ENCODE peak calls at places on chromosomes 13 and 19, in four cellular contexts. T, V, D and L are unnamed samples.

GRCh38 chr19:32676186-32676894 is 692 bp downstream of the RGS9BP start:
- DNase-seq in D (peak; percentile 15), V (peak; percentile 48), T (no peak), L (peak; percentile 56)

GRCh38 chr19:41144403-41144802 is 30.2 kb downstream of the CYP2F1 start:
- DNase-seq in V (peak; percentile 89), D (peak; percentile 54), T (peak; percentile 78), L (peak; percentile 89)

GRCh38 chr13:48817166-48817802 is 158.4 kb upstream of the FNDC3A start:
- DNase-seq in D (no peak), V (no peak), T (no peak), L (no peak)

GRCh38 chr13:111632906-111633305 is 312.5 kb downstream of the TEX29 start:
- DNase-seq in T (no peak), V (peak; percentile 88), D (no peak), L (no peak)

GRCh38 chr19:33520844-33521479 is 629 bp downstream of the PEPD start:
- DNase-seq in T (no peak), V (peak; percentile 23), D (no peak), L (no peak)

GRCh38 chr13:77358001-77358400 is 31.1 kb upstream of the MYCBP2 start:
- DNase-seq in T (no peak), D (no peak), V (no peak), L (no peak)

GRCh38 chr19:50325310-50326100 is 3.7 kb downstream of the KCNC3 start:
- DNase-seq in V (peak; percentile 96), D (peak; percentile 95), T (peak; percentile 13), L (peak; percentile 83)

GRCh38 chr13:108342369-108343289 is 73.1 kb downstream of the TNFSF13B start:
- DNase-seq in D (peak; percentile 14), V (peak; percentile 48), T (peak; percentile 35), L (peak; percentile 28)

GRCh38 chr19:30584121-30584520 is 211.9 kb downstream of the ZNF536 start:
- DNase-seq in T (no peak), V (peak; percentile 73), D (no peak), L (no peak)

GRCh38 chr19:793775-794174 is 3.5 kb upstream of the PTBP1 start:
- DNase-seq in V (no peak), T (no peak), D (no peak), L (no peak)

GRCh38 chr13:28268800-28269223 is 130.5 kb downstream of the PAN3 start:
- DNase-seq in V (no peak), T (no peak), D (no peak), L (no peak)

GRCh38 chr13:95926231-95926630 is 127.0 kb downstream of the UGGT2 start:
- DNase-seq in T (no peak), D (no peak), V (no peak), L (no peak)

GRCh38 chr13:91351123-91351522 is 3.6 kb downstream of the MIR17HG start:
- DNase-seq in V (no peak), D (no peak), T (no peak), L (no peak)

GRCh38 chr13:91348906-91349435 is 1.5 kb downstream of the MIR17HG start:
- DNase-seq in T (peak; percentile 79), V (peak; percentile 87), D (peak; percentile 89), L (peak; percentile 96)

GRCh38 chr13:91347996-91348905 is 764 bp downstream of the MIR17HG start:
- DNase-seq in D (peak; percentile 18), T (no peak), V (no peak), L (peak; percentile 37)

GRCh38 chr13:91351980-91352379 is 4.5 kb downstream of the MIR17HG start:
- DNase-seq in D (no peak), T (no peak), V (no peak), L (no peak)

GRCh38 chr13:91349992-91350911 is 2.8 kb downstream of the MIR17HG start:
- DNase-seq in V (no peak), D (no peak), T (no peak), L (no peak)
- H3K4me2 ChIP-seq in V (peak overlapping the region; percentile 76), D (peak overlapping the region; percentile 57), T (peak overlapping the region; percentile 94), L (peak overlapping the region; percentile 48)

DNA sequence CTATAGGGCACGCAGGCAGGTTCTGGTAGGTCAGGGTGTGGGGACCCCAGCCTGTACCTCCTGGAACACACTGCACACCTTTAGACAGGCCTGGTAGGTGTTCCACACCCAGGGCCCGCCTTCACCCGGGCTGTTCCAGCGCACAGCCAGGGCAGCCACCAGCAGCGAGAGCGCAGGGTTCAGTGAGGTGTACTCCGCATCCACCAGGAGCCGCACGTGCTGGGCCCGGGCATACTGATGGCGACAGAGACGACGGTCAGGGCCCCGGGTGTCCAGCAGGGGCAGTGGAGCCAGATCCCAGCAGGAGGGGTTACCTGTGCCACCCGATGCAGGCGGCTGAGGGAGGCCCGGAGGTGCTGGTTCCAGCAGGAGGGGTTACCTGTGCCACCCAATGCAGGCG is 6.0 kb downstream of the PRODH2 start:
- DNase-seq in V (no peak), T (no peak), D (no peak), L (no peak)
- H4K8ac ChIP-seq in V (no peak overlapping the region), T (no peak overlapping the region), D (no peak overlapping the region), L (no peak overlapping the region)

GRCh38 chr19:55606471-55606787 is 982 bp downstream of the ZNF865 start:
- DNase-seq in D (no peak), V (no peak), T (no peak), L (no peak)

GRCh38 chr19:55605207-55605636 is 225 bp upstream of the ZNF865 start:
- DNase-seq in V (peak; percentile 98), D (peak; percentile 99), T (peak; percentile 96), L (peak; percentile 90)

GRCh38 chr19:55606817-55607216 is 1.4 kb downstream of the ZNF865 start:
- DNase-seq in D (no peak), T (no peak), V (no peak), L (no peak)

GRCh38 chr19:55603581-55604292 is 1.7 kb upstream of the ZNF865 start:
- DNase-seq in T (no peak), D (no peak), V (peak; percentile 45), L (peak; percentile 47)

DNA sequence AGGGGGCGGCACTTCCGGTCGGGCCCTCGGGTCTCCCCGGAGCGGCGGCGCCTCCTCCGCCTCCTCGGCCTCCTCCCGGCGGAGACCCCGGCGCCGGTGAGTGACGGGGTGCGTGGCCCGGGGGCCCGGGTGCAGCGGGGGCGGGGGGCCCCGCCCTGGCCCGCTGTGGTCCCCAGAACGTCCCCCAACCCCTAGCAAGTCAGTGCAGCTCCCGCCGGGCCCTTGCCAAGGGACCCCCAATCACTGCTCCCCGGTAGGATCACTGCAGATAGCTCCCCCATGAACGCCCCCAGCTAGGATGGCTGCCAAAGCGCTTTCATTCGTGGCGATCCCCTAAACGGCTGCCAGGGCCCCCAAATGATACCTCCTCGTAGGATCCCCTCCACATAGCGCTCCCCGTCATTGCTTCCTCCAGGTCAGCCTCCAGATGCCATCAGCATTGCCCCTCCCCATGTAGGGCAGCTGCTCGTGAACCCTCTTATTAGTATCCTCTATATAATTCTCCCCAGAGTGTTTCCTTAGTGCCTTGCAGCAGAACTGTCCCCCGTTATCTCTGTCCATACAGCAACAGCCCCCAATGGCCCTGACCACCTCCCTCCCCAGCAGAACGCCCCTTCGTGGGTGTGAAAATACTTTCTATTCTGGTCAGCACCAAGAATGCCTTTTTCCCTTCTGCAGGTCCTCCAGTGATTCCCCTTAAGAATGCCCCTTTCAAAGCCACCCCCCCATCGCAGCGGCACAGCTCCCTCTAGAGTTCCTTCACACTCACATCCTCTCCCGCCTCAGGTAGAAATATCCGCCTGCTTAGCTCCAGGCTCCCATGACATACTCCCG is at the start of gene ZNF865:
- DNase-seq in T (peak; percentile 87), D (no peak), V (peak; percentile 97), L (peak; percentile 85)
- H3K23ac ChIP-seq in T (peak within 1 kb of the TSS; percentile 91), D (peak within 1 kb of the TSS; percentile 69), V (peak within 1 kb of the TSS; percentile 80), L (no peak within 1 kb of the TSS)

DNA sequence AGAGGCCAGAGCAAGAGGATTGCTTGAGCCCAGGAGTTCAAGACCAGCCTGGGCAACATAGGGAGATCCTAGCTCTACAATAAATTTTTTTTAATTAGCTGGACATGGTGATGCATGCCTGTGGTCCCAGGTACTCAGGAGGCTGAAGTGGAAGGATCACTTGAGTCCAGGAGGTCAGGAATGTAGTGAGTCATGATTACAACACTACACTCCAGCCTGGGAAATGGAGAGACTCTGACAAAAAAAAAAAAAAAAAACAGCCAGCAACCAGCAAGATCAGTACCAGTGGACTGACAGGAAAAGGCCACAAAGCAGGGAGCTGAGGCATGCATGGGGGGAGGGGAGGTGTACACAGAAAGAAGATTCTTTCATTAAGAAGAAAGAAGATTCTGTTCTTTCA is 52.7 kb upstream of the RFXAP start:
- DNase-seq in D (no peak), T (peak; percentile 47), V (peak; percentile 64), L (peak; percentile 79)
- H3K4me2 ChIP-seq in D (no peak overlapping the region), T (no peak overlapping the region), V (no peak overlapping the region), L (no peak overlapping the region)

GRCh38 chr19:7266832-7267231 is 27.4 kb downstream of the INSR start:
- DNase-seq in D (no peak), V (no peak), T (no peak), L (no peak)
- H4K8ac ChIP-seq in D (no peak overlapping the region), V (no peak overlapping the region), T (no peak overlapping the region), L (no peak overlapping the region)

DNA sequence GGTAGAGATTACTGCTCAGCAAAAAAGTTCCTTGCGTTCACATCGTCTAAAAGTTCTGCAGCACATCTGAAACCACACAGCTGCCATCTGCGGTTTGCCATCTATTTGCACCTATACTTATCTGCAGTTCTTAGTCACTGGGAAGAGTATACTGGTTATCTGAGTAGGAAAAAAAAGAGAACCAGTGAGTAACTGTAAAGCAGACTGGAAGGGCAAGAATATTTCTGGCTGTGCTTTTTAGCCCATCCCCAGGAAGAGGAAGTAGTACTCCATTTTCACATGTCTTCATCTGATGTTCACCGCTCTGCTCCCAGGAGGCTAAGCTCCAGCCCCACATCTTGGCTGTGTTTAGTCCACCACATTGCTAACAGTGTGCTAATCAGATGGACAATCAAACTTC is 35.6 kb downstream of the EFNB2 start:
- DNase-seq in T (peak; percentile 47), D (no peak), V (no peak), L (no peak)
- H3K23ac ChIP-seq in T (peak overlapping the region; percentile 17), D (no peak overlapping the region), V (no peak overlapping the region), L (peak overlapping the region; percentile 78)